ENCODE peak calls at places on chromosomes 13 and 19, in ten cellular contexts. G is tibial nerve; W is neural progenitor cell; Y is GM12865; Q is AG09319; I is CD8-positive, alpha-beta T cell; U is CD4-positive, alpha-beta T cell; D is endothelial cell; R is neural crest cell; V is lung. M is an unnamed sample.

GRCh38 chr19:44927746-44928145 is 13.3 kb downstream of the APOC1 start:
- DNase-seq in G (no peak), W (no peak), Y (no peak), Q (no peak), I (no peak), U (no peak), D (no peak), R (no peak), V (no peak), M (no peak)

GRCh38 chr19:44807162-44807561 is 1.7 kb upstream of the BCAM start:
- DNase-seq in G (no peak), W (no peak), Y (no peak), Q (no peak), I (no peak), U (no peak), D (no peak), R (no peak), V (peak), M (peak)

GRCh38 chr19:30083125-30083681 is 141.2 kb downstream of the URI1 start:
- DNase-seq in G (no peak), W (no peak), Y (no peak), Q (no peak), I (no peak), U (no peak), D (no peak), R (no peak), V (no peak), M (no peak)

GRCh38 chr13:71619096-71619495 is 247.9 kb downstream of the DACH1 start:
- DNase-seq in G (no peak), W (no peak), Y (no peak), Q (no peak), I (no peak), U (no peak), D (no peak), R (no peak), V (no peak), M (no peak)

GRCh38 chr13:36154567-36155231 is 23.5 kb upstream of the DCLK1 start:
- DNase-seq in G (no peak), W (peak), Y (no peak), Q (no peak), I (no peak), U (no peak), D (no peak), R (peak), V (no peak), M (no peak)

GRCh38 chr19:47609885-47610545 is 1.1 kb downstream of the BICRA start:
- DNase-seq in G (no peak), W (peak), Y (peak), Q (no peak), I (peak), U (peak), D (peak), R (peak), V (peak), M (peak)

GRCh38 chr13:112931028-112931934 is 37.7 kb upstream of the MCF2L start:
- DNase-seq in G (no peak), W (peak), Y (no peak), Q (peak), I (no peak), U (no peak), D (peak), R (peak), V (no peak), M (no peak)

GRCh38 chr19:43315851-43316250 is 37.6 kb upstream of the CD177 start:
- DNase-seq in G (no peak), W (peak), Y (no peak), Q (no peak), I (no peak), U (no peak), D (no peak), R (no peak), V (no peak), M (no peak)

GRCh38 chr13:69274231-69274630 is 833.4 kb upstream of the ATXN8OS start:
- DNase-seq in G (no peak), W (no peak), Y (no peak), Q (no peak), I (no peak), U (no peak), D (no peak), R (no peak), V (no peak), M (no peak)

GRCh38 chr13:71417205-71417604 is 449.8 kb downstream of the DACH1 start:
- DNase-seq in G (no peak), W (no peak), Y (no peak), Q (no peak), I (no peak), U (no peak), D (no peak), R (no peak), V (no peak), M (no peak)

GRCh38 chr13:94617389-94618000 is 15.8 kb downstream of the GPR180 start:
- DNase-seq in G (peak), W (no peak), Y (peak), Q (no peak), I (no peak), U (no peak), D (peak), R (no peak), V (no peak), M (no peak)

GRCh38 chr19:38425810-38426466 is at the start of gene RASGRP4:
- DNase-seq in G (no peak), W (no peak), Y (peak), Q (no peak), I (peak), U (peak), D (no peak), R (no peak), V (no peak), M (peak)

GRCh38 chr19:21308778-21309177 is 20.4 kb downstream of the ZNF708 start:
- DNase-seq in G (no peak), W (no peak), Y (no peak), Q (no peak), I (no peak), U (no peak), D (no peak), R (no peak), V (no peak), M (no peak)

GRCh38 chr19:27896091-27896490 is 1316.9 kb downstream of the UQCRFS1 start:
- DNase-seq in G (no peak), W (no peak), Y (no peak), Q (no peak), I (no peak), U (no peak), D (no peak), R (no peak), V (no peak), M (no peak)

GRCh38 chr19:39052846-39053245 is 20.5 kb upstream of the FBXO27 start:
- DNase-seq in G (no peak), W (no peak), Y (no peak), Q (no peak), I (no peak), U (no peak), D (no peak), R (no peak), V (no peak), M (no peak)

GRCh38 chr13:92573467-92574057 is 653.0 kb upstream of the GPC6 start:
- DNase-seq in G (no peak), W (peak), Y (peak), Q (no peak), I (no peak), U (no peak), D (peak), R (no peak), V (no peak), M (peak)
- TF ChIP-seq CTCF in G (no peak), W (peak), Y (no peak), Q (no peak), I (no peak), U (no peak), D (peak), R (peak), V (no peak), M (peak)

DNA sequence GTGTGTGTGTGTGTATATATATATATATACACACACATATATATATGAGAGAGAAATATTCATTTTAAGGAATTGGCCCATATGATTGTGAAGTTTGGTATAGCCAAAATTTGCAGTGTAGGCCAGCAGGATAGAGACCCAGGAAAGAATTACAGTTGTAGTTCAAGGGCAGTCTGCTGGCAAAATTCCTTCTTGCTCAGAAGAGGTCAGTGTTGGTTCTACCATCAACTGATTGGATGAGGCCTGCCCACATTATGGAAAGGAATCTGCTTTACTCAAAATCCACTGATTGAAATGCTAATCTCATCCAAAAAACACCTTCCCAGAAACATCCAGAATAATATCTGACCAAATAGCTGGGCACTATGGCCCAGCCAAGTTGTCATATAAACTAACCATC is 24.0 kb downstream of the RNF6 start:
- DNase-seq in G (no peak), W (no peak), Y (no peak), Q (no peak), I (no peak), U (no peak), D (no peak), R (no peak), V (no peak), M (no peak)
- TF ChIP-seq CTCF in G (no peak), W (no peak), Y (no peak), Q (no peak), I (no peak), U (no peak), D (no peak), R (no peak), V (no peak), M (no peak)

GRCh38 chr19:13849277-13849676 is 27.7 kb upstream of the NANOS3 start:
- DNase-seq in G (no peak), W (no peak), Y (no peak), Q (no peak), I (no peak), U (no peak), D (no peak), R (no peak), V (no peak), M (no peak)

GRCh38 chr19:13848811-13849241 is 28.1 kb upstream of the NANOS3 start:
- DNase-seq in G (no peak), W (no peak), Y (no peak), Q (no peak), I (no peak), U (no peak), D (no peak), R (no peak), V (no peak), M (no peak)

GRCh38 chr19:13846533-13847032 is 30.4 kb upstream of the NANOS3 start:
- DNase-seq in G (peak), W (peak), Y (peak), Q (no peak), I (peak), U (peak), D (peak), R (peak), V (peak), M (peak)

GRCh38 chr19:13847033-13847899 is 29.7 kb upstream of the NANOS3 start:
- DNase-seq in G (peak), W (peak), Y (peak), Q (peak), I (peak), U (peak), D (peak), R (peak), V (peak), M (peak)

DNA sequence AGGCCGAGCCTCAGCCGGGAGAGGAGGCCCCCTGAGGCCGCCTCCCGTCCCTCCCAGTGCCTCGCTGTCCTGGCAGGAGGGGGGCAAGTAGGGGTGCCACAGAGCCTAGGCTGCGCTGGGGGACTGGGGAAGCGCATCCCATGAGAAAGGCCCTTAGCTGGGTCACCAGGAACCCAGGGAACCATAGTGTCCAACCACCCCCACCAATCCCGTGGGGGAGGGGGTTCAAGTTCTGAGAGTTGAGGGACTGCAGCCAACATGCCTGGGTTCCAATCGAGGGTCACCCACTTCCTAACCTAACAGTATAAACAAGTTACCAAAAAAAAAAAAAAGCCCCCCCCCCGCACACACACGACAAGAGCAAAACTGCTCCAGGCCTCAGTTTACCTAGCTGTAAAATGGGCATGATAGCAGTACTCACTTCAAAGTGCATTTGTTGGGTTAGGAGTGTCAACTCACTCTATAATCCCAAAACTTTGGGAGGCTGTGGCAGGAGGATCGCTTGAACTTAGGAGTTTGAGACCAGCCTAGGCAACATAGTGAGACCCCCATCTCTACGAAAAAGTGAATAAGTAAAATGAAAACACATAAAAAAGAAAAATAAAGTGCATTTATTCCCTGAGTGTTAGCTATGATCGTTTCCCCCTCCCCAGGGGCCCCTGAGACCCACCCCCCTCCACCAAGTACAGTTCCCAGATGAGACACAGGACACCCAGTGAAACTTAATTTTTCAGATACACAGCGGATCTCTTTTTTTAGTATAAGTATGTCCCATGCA is 28.8 kb upstream of the NANOS3 start:
- DNase-seq in G (no peak), W (no peak), Y (no peak), Q (no peak), I (no peak), U (no peak), D (no peak), R (no peak), V (no peak), M (no peak)
- TF ChIP-seq CTCF in G (no peak), W (no peak), Y (no peak), Q (no peak), I (no peak), U (no peak), D (no peak), R (peak), V (no peak), M (no peak)

DNA sequence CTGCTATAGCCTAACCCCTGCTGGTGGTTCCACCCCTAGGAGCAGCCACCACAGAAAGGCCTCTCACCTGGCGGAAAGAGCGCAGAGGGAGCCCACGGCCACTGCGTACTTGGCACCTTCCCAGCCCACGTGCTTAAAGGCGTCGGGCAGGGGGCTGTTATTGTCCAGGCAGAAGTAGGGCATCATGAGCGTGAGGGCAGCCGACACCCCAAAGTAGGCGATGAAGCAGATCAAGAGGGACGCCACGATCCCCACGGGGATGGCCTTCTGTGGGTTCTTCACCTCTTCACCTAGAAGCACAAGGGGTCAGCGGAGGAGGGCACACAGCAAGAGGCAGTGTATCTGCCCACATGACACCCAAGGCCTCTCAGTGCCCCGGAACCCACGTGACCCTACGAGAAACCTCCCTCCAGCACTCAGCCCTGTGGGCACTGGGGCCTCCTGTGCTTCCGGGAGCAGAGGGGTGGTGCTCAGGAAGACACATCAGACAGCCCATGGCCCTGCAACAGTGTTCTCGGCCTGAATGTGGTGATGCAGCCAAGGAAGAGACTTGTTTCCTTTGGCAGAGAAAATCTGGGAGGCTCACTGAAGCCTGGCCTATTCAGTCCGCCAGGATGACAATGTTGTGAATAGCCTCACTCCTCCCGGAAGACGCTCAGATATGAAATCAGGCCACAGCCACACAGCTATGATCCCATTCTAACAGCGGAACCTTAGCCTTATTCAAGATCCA is 72.1 kb downstream of the SLC7A1 start:
- DNase-seq in G (peak), W (no peak), Y (no peak), Q (no peak), I (no peak), U (no peak), D (no peak), R (no peak), V (no peak), M (no peak)
- TF ChIP-seq CTCF in G (no peak), W (no peak), Y (no peak), Q (no peak), I (no peak), U (no peak), D (no peak), R (no peak), V (no peak), M (no peak)

DNA sequence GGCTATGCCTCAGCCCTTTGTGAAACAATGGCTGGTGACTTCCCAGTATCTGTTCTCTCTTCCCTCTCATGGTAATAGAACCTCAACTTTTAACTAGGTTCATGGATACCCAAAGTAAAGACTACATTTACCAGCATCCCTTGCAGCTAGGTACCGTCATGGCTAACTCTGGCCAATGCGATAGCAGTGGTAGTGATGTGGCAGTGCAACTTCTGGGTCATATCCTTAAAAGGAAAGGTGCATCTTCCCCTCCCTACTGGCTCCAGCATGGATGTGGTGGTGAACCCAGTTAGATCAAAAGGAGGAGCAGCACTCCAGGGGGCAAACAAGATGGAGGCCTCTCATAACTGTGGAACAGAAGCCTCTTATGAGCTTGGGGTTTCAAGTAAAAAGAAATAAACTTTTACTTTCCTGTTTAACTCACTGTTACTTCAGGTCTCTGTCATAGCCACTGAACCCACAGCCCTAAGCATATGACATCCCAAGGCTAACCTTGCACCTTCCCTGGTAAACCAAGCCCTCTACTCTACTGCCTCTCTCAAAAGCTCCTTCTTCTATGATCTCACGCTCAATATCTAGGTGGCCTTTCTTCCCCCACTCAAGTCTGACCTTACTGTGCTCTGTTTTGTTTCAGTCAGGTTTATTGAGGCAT is 104.4 kb downstream of the DOCK9 start:
- DNase-seq in G (no peak), W (no peak), Y (no peak), Q (no peak), I (no peak), U (no peak), D (no peak), R (no peak), V (no peak), M (no peak)
- TF ChIP-seq CTCF in G (no peak), W (no peak), Y (no peak), Q (no peak), I (no peak), U (no peak), D (no peak), R (no peak), V (no peak), M (no peak)